ENCODE peak calls at places on chromosomes 2 and 18, in seven cellular contexts. Q is AG10803, F is brain microvascular endothelial cell, H is HFF-Myc, Y is epithelial cell of esophagus, B is esophagus muscularis mucosa, G is WERI-Rb-1. O is an unnamed sample.

GRCh38 chr2:104969564-104969963 is 68.3 kb upstream of the MRPS9 start:
- DNase-seq in Y (peak), B (no peak), H (no peak), Q (no peak), G (no peak), F (no peak), O (no peak)

GRCh38 chr18:74124642-74125041 is 23.0 kb downstream of the FBXO15 start:
- DNase-seq in Q (peak), Y (no peak), F (no peak), H (no peak), B (no peak), G (no peak), O (no peak)

GRCh38 chr2:151560289-151560688 is 150.6 kb downstream of the RIF1 start:
- DNase-seq in F (peak), G (no peak), H (peak), B (peak), Y (peak), Q (peak), O (no peak)

GRCh38 chr2:45890819-45891218 is 239.3 kb downstream of the PRKCE start:
- DNase-seq in F (no peak), Y (no peak), Q (no peak), G (no peak), B (no peak), H (no peak), O (no peak)

GRCh38 chr2:54945401-54946219 is 104.6 kb downstream of the RTN4 start:
- DNase-seq in H (no peak), Y (peak), B (no peak), F (no peak), G (no peak), Q (peak), O (peak)

GRCh38 chr2:64857581-64858471 is 131.4 kb upstream of the SLC1A4 start:
- DNase-seq in G (peak), B (no peak), Q (peak), H (no peak), F (peak), Y (no peak), O (no peak)

GRCh38 chr2:113854970-113855740 is 34.7 kb upstream of the ACTR3 start:
- DNase-seq in Y (no peak), B (no peak), H (no peak), F (no peak), Q (no peak), G (no peak), O (no peak)

GRCh38 chr2:177262137-177262536 is 2.4 kb downstream of the NFE2L2 start:
- DNase-seq in B (no peak), F (no peak), G (no peak), H (no peak), Y (no peak), Q (no peak), O (no peak)

GRCh38 chr2:152200562-152201465 is 25.3 kb upstream of the STAM2 start:
- DNase-seq in B (peak), F (peak), Q (peak), G (no peak), H (peak), Y (peak), O (no peak)

GRCh38 chr2:237672731-237673129 is 45.3 kb downstream of the LRRFIP1 start:
- DNase-seq in Y (no peak), Q (no peak), H (no peak), F (no peak), G (no peak), B (no peak), O (no peak)
- TF ChIP-seq CTCF in Y (no peak), Q (no peak), H (no peak), F (no peak), G (no peak), B (no peak), O (no peak)

GRCh38 chr2:204361738-204362137 is 183.5 kb upstream of the PARD3B start:
- DNase-seq in G (no peak), H (no peak), Y (no peak), F (no peak), Q (no peak), B (no peak), O (no peak)

GRCh38 chr2:204362603-204363002 is 182.7 kb upstream of the PARD3B start:
- DNase-seq in Q (no peak), F (no peak), H (no peak), G (no peak), B (no peak), Y (no peak), O (no peak)

GRCh38 chr2:204363513-204363912 is 181.8 kb upstream of the PARD3B start:
- DNase-seq in Q (no peak), B (no peak), F (no peak), G (no peak), H (no peak), Y (no peak), O (no peak)

GRCh38 chr2:204357175-204357695 is 188.0 kb upstream of the PARD3B start:
- DNase-seq in G (peak), H (no peak), Q (no peak), Y (no peak), F (no peak), B (no peak), O (no peak)

DNA sequence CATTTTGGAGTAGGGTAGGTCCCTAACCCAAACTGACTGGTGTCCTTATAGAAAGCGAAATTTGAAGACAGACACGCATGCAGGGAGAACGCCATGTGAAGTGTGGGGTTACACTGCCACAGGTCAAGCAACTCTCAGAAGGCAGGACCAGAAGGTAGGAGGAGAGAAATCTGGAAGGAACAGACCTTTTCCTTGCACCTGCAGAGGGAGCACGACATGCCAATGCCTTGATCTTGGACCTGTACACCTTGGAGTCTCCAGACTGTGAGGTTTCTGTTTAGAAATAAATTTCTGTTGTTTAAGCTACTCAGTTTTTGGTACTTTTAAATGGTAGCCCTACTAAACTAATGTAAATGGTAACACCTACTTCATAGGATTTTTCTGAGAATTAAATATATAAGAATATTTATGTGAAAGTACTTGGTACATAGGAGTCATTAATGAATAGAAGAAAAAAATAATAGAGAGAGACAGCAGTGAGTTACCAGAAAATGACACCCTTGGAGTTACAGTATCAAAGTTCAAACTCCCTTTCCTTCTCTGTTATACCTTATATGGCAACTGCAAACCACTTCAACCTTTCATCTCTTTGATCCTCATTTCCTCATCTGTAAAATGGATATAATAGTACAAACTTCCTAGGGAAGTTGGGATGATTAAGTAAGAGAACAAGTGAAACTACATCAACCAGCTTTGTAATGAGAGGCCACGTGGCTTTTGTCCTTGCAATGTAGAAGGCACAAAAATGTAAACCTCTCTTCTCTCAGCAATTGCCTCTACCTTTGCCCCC is 184.9 kb upstream of the PARD3B start:
- DNase-seq in Q (no peak), H (no peak), G (no peak), F (no peak), Y (no peak), B (no peak), O (no peak)
- TF ChIP-seq CTCF in Q (no peak), H (no peak), G (no peak), F (no peak), Y (peak), B (no peak), O (no peak)

GRCh38 chr2:236177604-236177966 is 9.4 kb upstream of the GBX2 start:
- DNase-seq in Y (peak), Q (peak), B (no peak), F (no peak), G (peak), H (no peak), O (peak)
- TF ChIP-seq CTCF in Y (peak), Q (peak), B (no peak), F (peak), G (peak), H (peak), O (peak)

DNA sequence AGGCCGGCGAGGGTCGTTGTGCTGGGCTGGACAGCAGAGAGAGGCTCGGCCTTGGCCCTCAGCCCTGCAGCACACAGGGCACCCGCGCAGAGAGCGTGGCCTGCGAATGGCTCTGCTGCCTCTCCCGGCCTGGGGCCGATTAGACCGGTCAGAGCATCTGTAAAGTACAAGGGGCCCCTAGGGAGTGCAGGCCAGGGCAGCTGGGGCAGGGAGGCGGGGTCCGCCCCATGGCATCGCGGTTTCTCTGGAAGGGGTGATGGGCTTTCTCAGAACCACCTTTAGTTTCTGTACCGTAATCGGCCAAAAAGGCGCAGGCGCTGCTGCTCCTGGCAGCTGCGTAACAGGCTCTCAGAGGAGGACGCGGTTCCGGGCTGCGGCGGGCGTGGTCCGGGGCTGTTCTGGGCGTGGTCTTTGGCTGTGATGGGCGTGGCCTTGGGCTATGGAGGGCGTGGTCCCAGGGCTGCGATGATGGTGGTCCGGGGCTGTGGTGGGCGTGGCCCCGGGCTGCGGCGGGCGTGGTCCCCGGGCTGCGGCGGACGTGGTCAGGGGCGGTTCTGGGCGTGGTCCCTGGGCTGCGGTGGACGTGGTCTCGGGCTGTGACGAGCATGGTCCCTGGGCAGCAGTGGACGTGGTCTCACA is 1.5 kb upstream of the GPR148 start:
- DNase-seq in Y (peak), F (peak), Q (peak), G (peak), H (peak), B (peak), O (peak)
- TF ChIP-seq CTCF in Y (no peak), F (peak), Q (no peak), G (no peak), H (no peak), B (no peak), O (no peak)

GRCh38 chr2:233448565-233448964 is 94.3 kb downstream of the DGKD start:
- DNase-seq in Q (no peak), H (no peak), G (no peak), B (no peak), F (no peak), Y (no peak), O (no peak)
- TF ChIP-seq CTCF in Q (no peak), H (no peak), G (no peak), B (no peak), F (no peak), Y (no peak), O (no peak)

DNA sequence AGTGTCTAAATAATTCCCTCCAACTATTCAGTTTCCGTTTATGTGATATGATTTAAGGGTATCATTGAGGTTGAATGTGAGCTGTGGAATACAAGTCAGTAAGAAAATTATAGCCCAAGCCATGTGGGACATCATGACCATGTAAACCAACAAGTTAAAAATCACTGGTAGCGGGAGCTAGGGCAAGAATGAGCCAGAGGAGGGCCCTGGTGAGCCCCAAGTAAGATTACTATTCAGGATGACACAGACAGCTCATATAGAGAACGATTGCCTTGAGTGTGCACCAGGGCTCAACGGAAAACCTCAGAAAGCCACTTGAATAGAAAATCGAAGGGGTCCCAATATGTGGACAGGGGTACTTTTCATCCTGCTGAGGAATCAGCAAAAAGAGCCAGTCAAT is 87.8 kb upstream of the RBMS1 start:
- DNase-seq in B (no peak), H (no peak), Y (no peak), F (no peak), Q (no peak), G (peak), O (no peak)
- TF ChIP-seq CTCF in B (no peak), H (no peak), Y (no peak), F (peak), Q (no peak), G (peak), O (no peak)